ENCODE peak calls at places on chromosomes 12 and 14, in four cellular contexts. N, O, E and A are unnamed samples.

GRCh38 chr12:109981311-109981710 is 14.9 kb downstream of the GIT2 start:
- DNase-seq in O (no peak), E (no peak), N (no peak), A (no peak)

GRCh38 chr14:104977008-104977680 is 1.0 kb downstream of the AHNAK2 start:
- DNase-seq in E (peak), N (no peak), O (no peak), A (no peak)

GRCh38 chr14:68593806-68594536 is 198.9 kb downstream of the ZFP36L1 start:
- DNase-seq in E (no peak), N (no peak), O (no peak), A (no peak)

GRCh38 chr12:47636908-47637780 is 68.7 kb downstream of the RPAP3 start:
- DNase-seq in O (no peak), N (no peak), E (peak), A (no peak)

GRCh38 chr12:80598004-80598606 is 109.3 kb upstream of the MYF6 start:
- DNase-seq in O (no peak), N (peak), E (no peak), A (no peak)

GRCh38 chr12:49824886-49825285 is 3.3 kb downstream of the NCKAP5L start:
- DNase-seq in O (no peak), N (peak), E (no peak), A (no peak)

GRCh38 chr14:90820958-90821357 is 4.7 kb upstream of the TTC7B start:
- DNase-seq in E (no peak), N (peak), O (no peak), A (no peak)

GRCh38 chr12:41531147-41531829 is 343.2 kb downstream of the PDZRN4 start:
- DNase-seq in O (peak), N (peak), E (peak), A (peak)

GRCh38 chr14:76908834-76909233 is 82.6 kb downstream of the LRRC74A start:
- DNase-seq in E (peak), O (no peak), N (peak), A (no peak)

GRCh38 chr12:109899783-109900751 is at the start of gene TCHP:
- DNase-seq in N (peak), O (peak), E (peak), A (peak)

GRCh38 chr14:36604757-36605505 is 22.5 kb upstream of the NKX2-8 start:
- DNase-seq in E (no peak), N (peak), O (no peak), A (peak)

GRCh38 chr14:37746140-37746832 is 150.9 kb downstream of the TTC6 start:
- DNase-seq in N (no peak), O (no peak), E (no peak), A (no peak)

GRCh38 chr12:119024226-119024810 is 43.0 kb downstream of the SRRM4 start:
- DNase-seq in N (no peak), E (no peak), O (no peak), A (no peak)

GRCh38 chr14:88870777-88871176 is 46.3 kb downstream of the TTC8 start:
- DNase-seq in O (no peak), E (no peak), N (no peak), A (peak)

GRCh38 chr14:101861464-101861863 is 100.0 kb downstream of the PPP2R5C start:
- DNase-seq in N (no peak), O (no peak), E (no peak), A (no peak)

GRCh38 chr12:31369712-31370521 is 44.0 kb upstream of the SINHCAF start:
- DNase-seq in O (no peak), N (no peak), E (peak), A (no peak)

GRCh38 chr14:69720912-69721311 is 46.0 kb upstream of the SRSF5 start:
- DNase-seq in N (no peak), E (no peak), O (no peak), A (no peak)

GRCh38 chr14:22512106-22512814 is 76.8 kb downstream of the DAD1 start:
- DNase-seq in O (no peak), N (no peak), E (no peak), A (no peak)

GRCh38 chr12:65826513-65827171 is 2.4 kb downstream of the HMGA2 start:
- DNase-seq in O (no peak), E (no peak), N (no peak), A (no peak)

GRCh38 chr14:33120966-33121365 is 182.3 kb downstream of the NPAS3 start:
- DNase-seq in O (no peak), E (no peak), N (no peak), A (no peak)

GRCh38 chr12:1806301-1807106 is 13.9 kb upstream of the LRTM2 start:
- DNase-seq in O (no peak), N (no peak), E (peak), A (no peak)

GRCh38 chr12:64824130-64824499 is 332 bp upstream of the TBC1D30 start:
- DNase-seq in O (no peak), E (no peak), N (no peak), A (no peak)

GRCh38 chr14:78157855-78158436 is 12.2 kb upstream of the NRXN3 start:
- DNase-seq in E (no peak), O (no peak), N (no peak), A (no peak)